ENCODE peak calls at places on chromosomes 7 and 10, in six cellular contexts. One of them, this sample, is unnamed.

GRCh38 chr10:5905854-5906507 is 15.9 kb downstream of the FBH1 start:
- DNase-seq in GOT3: no peak
- DNase-seq in nephron progenitor cell: no peak
- DNase-seq in natural killer cell treated with Interleukin-12 subunit alpha and Interleukin-12 subunit beta and Interleukin-15 and Interleukin-18, amount 100 ng/mL, for 72 hours: no peak
- DNase-seq in left ventricle myocardium inferior: peak; percentile 54
- DNase-seq in activated T-helper 2 cell treated with anti-CD3 and anti-CD28 coated beads, Interferon-gamma antibody, Interleukin-2, Interleukin-4, amounts not matched to agents 10 μg/mL and 5 μg/mL and 100 μg/mL, durations not matched to agents 14 hours and 24 hours and 36 hours: no peak
- DNase-seq in this sample: no peak

GRCh38 chr10:76176166-76176550 is 744.7 kb downstream of the LRMDA start:
- DNase-seq in activated T-helper 2 cell treated with anti-CD3 and anti-CD28 coated beads, Interferon-gamma antibody, Interleukin-2, Interleukin-4, amounts not matched to agents 10 μg/mL and 5 μg/mL and 100 μg/mL, durations not matched to agents 14 hours and 24 hours and 36 hours: no peak
- DNase-seq in nephron progenitor cell: no peak
- DNase-seq in left ventricle myocardium inferior: no peak
- DNase-seq in natural killer cell treated with Interleukin-12 subunit alpha and Interleukin-12 subunit beta and Interleukin-15 and Interleukin-18, amount 100 ng/mL, for 72 hours: no peak
- DNase-seq in GOT3: no peak
- DNase-seq in this sample: no peak

GRCh38 chr10:119343001-119343601 is 135.7 kb downstream of the GRK5 start:
- DNase-seq in nephron progenitor cell: no peak
- DNase-seq in GOT3: no peak
- DNase-seq in left ventricle myocardium inferior: no peak
- DNase-seq in natural killer cell treated with Interleukin-12 subunit alpha and Interleukin-12 subunit beta and Interleukin-15 and Interleukin-18, amount 100 ng/mL, for 72 hours: no peak
- DNase-seq in activated T-helper 2 cell treated with anti-CD3 and anti-CD28 coated beads, Interferon-gamma antibody, Interleukin-2, Interleukin-4, amounts not matched to agents 10 μg/mL and 5 μg/mL and 100 μg/mL, durations not matched to agents 14 hours and 24 hours and 36 hours: no peak
- DNase-seq in this sample: no peak

GRCh38 chr10:119215371-119215770 is 8.0 kb downstream of the GRK5 start:
- DNase-seq in activated T-helper 2 cell treated with anti-CD3 and anti-CD28 coated beads, Interferon-gamma antibody, Interleukin-2, Interleukin-4, amounts not matched to agents 10 μg/mL and 5 μg/mL and 100 μg/mL, durations not matched to agents 14 hours and 24 hours and 36 hours: no peak
- DNase-seq in left ventricle myocardium inferior: no peak
- DNase-seq in GOT3: no peak
- DNase-seq in nephron progenitor cell: no peak
- DNase-seq in natural killer cell treated with Interleukin-12 subunit alpha and Interleukin-12 subunit beta and Interleukin-15 and Interleukin-18, amount 100 ng/mL, for 72 hours: no peak
- DNase-seq in this sample: no peak

GRCh38 chr7:128906001-128906765 is 4.3 kb downstream of the KCP start:
- DNase-seq in activated T-helper 2 cell treated with anti-CD3 and anti-CD28 coated beads, Interferon-gamma antibody, Interleukin-2, Interleukin-4, amounts not matched to agents 10 μg/mL and 5 μg/mL and 100 μg/mL, durations not matched to agents 14 hours and 24 hours and 36 hours: no peak
- DNase-seq in nephron progenitor cell: no peak
- DNase-seq in left ventricle myocardium inferior: no peak
- DNase-seq in GOT3: no peak
- DNase-seq in natural killer cell treated with Interleukin-12 subunit alpha and Interleukin-12 subunit beta and Interleukin-15 and Interleukin-18, amount 100 ng/mL, for 72 hours: no peak
- DNase-seq in this sample: no peak

GRCh38 chr7:157558875-157559595 is 222.2 kb downstream of the DNAJB6 start:
- DNase-seq in left ventricle myocardium inferior: no peak
- DNase-seq in natural killer cell treated with Interleukin-12 subunit alpha and Interleukin-12 subunit beta and Interleukin-15 and Interleukin-18, amount 100 ng/mL, for 72 hours: peak; percentile 44
- DNase-seq in nephron progenitor cell: no peak
- DNase-seq in GOT3: no peak
- DNase-seq in activated T-helper 2 cell treated with anti-CD3 and anti-CD28 coated beads, Interferon-gamma antibody, Interleukin-2, Interleukin-4, amounts not matched to agents 10 μg/mL and 5 μg/mL and 100 μg/mL, durations not matched to agents 14 hours and 24 hours and 36 hours: no peak
- DNase-seq in this sample: no peak

GRCh38 chr7:43058271-43059066 is 54.0 kb upstream of the HECW1 start:
- DNase-seq in natural killer cell treated with Interleukin-12 subunit alpha and Interleukin-12 subunit beta and Interleukin-15 and Interleukin-18, amount 100 ng/mL, for 72 hours: no peak
- DNase-seq in activated T-helper 2 cell treated with anti-CD3 and anti-CD28 coated beads, Interferon-gamma antibody, Interleukin-2, Interleukin-4, amounts not matched to agents 10 μg/mL and 5 μg/mL and 100 μg/mL, durations not matched to agents 14 hours and 24 hours and 36 hours: no peak
- DNase-seq in GOT3: no peak
- DNase-seq in left ventricle myocardium inferior: no peak
- DNase-seq in nephron progenitor cell: no peak
- DNase-seq in this sample: no peak

GRCh38 chr10:125621052-125621451 is 61.9 kb downstream of the TEX36 start:
- DNase-seq in nephron progenitor cell: no peak
- DNase-seq in GOT3: no peak
- DNase-seq in activated T-helper 2 cell treated with anti-CD3 and anti-CD28 coated beads, Interferon-gamma antibody, Interleukin-2, Interleukin-4, amounts not matched to agents 10 μg/mL and 5 μg/mL and 100 μg/mL, durations not matched to agents 14 hours and 24 hours and 36 hours: no peak
- DNase-seq in natural killer cell treated with Interleukin-12 subunit alpha and Interleukin-12 subunit beta and Interleukin-15 and Interleukin-18, amount 100 ng/mL, for 72 hours: no peak
- DNase-seq in left ventricle myocardium inferior: no peak
- DNase-seq in this sample: no peak

GRCh38 chr10:119257894-119258293 is 50.5 kb downstream of the GRK5 start:
- DNase-seq in activated T-helper 2 cell treated with anti-CD3 and anti-CD28 coated beads, Interferon-gamma antibody, Interleukin-2, Interleukin-4, amounts not matched to agents 10 μg/mL and 5 μg/mL and 100 μg/mL, durations not matched to agents 14 hours and 24 hours and 36 hours: no peak
- DNase-seq in natural killer cell treated with Interleukin-12 subunit alpha and Interleukin-12 subunit beta and Interleukin-15 and Interleukin-18, amount 100 ng/mL, for 72 hours: no peak
- DNase-seq in nephron progenitor cell: no peak
- DNase-seq in GOT3: no peak
- DNase-seq in left ventricle myocardium inferior: no peak
- DNase-seq in this sample: no peak

GRCh38 chr10:43879742-43880141 is 231.1 kb upstream of the ZNF32 start:
- DNase-seq in GOT3: no peak
- DNase-seq in natural killer cell treated with Interleukin-12 subunit alpha and Interleukin-12 subunit beta and Interleukin-15 and Interleukin-18, amount 100 ng/mL, for 72 hours: no peak
- DNase-seq in nephron progenitor cell: no peak
- DNase-seq in activated T-helper 2 cell treated with anti-CD3 and anti-CD28 coated beads, Interferon-gamma antibody, Interleukin-2, Interleukin-4, amounts not matched to agents 10 μg/mL and 5 μg/mL and 100 μg/mL, durations not matched to agents 14 hours and 24 hours and 36 hours: no peak
- DNase-seq in left ventricle myocardium inferior: no peak
- DNase-seq in this sample: no peak

GRCh38 chr7:47269466-47269836 is 312.5 kb downstream of the TNS3 start:
- DNase-seq in natural killer cell treated with Interleukin-12 subunit alpha and Interleukin-12 subunit beta and Interleukin-15 and Interleukin-18, amount 100 ng/mL, for 72 hours: no peak
- DNase-seq in nephron progenitor cell: no peak
- DNase-seq in GOT3: no peak
- DNase-seq in activated T-helper 2 cell treated with anti-CD3 and anti-CD28 coated beads, Interferon-gamma antibody, Interleukin-2, Interleukin-4, amounts not matched to agents 10 μg/mL and 5 μg/mL and 100 μg/mL, durations not matched to agents 14 hours and 24 hours and 36 hours: no peak
- DNase-seq in left ventricle myocardium inferior: no peak
- DNase-seq in this sample: no peak

GRCh38 chr7:155809332-155809946 is 2.8 kb downstream of the SHH start:
- DNase-seq in GOT3: no peak
- DNase-seq in nephron progenitor cell: no peak
- DNase-seq in activated T-helper 2 cell treated with anti-CD3 and anti-CD28 coated beads, Interferon-gamma antibody, Interleukin-2, Interleukin-4, amounts not matched to agents 10 μg/mL and 5 μg/mL and 100 μg/mL, durations not matched to agents 14 hours and 24 hours and 36 hours: no peak
- DNase-seq in natural killer cell treated with Interleukin-12 subunit alpha and Interleukin-12 subunit beta and Interleukin-15 and Interleukin-18, amount 100 ng/mL, for 72 hours: no peak
- DNase-seq in left ventricle myocardium inferior: no peak
- DNase-seq in this sample: no peak

GRCh38 chr10:87589653-87590052 is 70.0 kb upstream of the PAPSS2 start:
- DNase-seq in activated T-helper 2 cell treated with anti-CD3 and anti-CD28 coated beads, Interferon-gamma antibody, Interleukin-2, Interleukin-4, amounts not matched to agents 10 μg/mL and 5 μg/mL and 100 μg/mL, durations not matched to agents 14 hours and 24 hours and 36 hours: no peak
- DNase-seq in GOT3: no peak
- DNase-seq in natural killer cell treated with Interleukin-12 subunit alpha and Interleukin-12 subunit beta and Interleukin-15 and Interleukin-18, amount 100 ng/mL, for 72 hours: no peak
- DNase-seq in left ventricle myocardium inferior: no peak
- DNase-seq in nephron progenitor cell: no peak
- DNase-seq in this sample: no peak

GRCh38 chr10:119029613-119030420 is at the start of gene NANOS1:
- DNase-seq in nephron progenitor cell: peak; percentile 56
- DNase-seq in activated T-helper 2 cell treated with anti-CD3 and anti-CD28 coated beads, Interferon-gamma antibody, Interleukin-2, Interleukin-4, amounts not matched to agents 10 μg/mL and 5 μg/mL and 100 μg/mL, durations not matched to agents 14 hours and 24 hours and 36 hours: peak; percentile 40
- DNase-seq in GOT3: no peak
- DNase-seq in left ventricle myocardium inferior: no peak
- DNase-seq in natural killer cell treated with Interleukin-12 subunit alpha and Interleukin-12 subunit beta and Interleukin-15 and Interleukin-18, amount 100 ng/mL, for 72 hours: no peak
- DNase-seq in this sample: no peak

GRCh38 chr10:113252650-113253560 is 299.9 kb upstream of the HABP2 start:
- DNase-seq in GOT3: no peak
- DNase-seq in left ventricle myocardium inferior: no peak
- DNase-seq in natural killer cell treated with Interleukin-12 subunit alpha and Interleukin-12 subunit beta and Interleukin-15 and Interleukin-18, amount 100 ng/mL, for 72 hours: no peak
- DNase-seq in nephron progenitor cell: no peak
- DNase-seq in activated T-helper 2 cell treated with anti-CD3 and anti-CD28 coated beads, Interferon-gamma antibody, Interleukin-2, Interleukin-4, amounts not matched to agents 10 μg/mL and 5 μg/mL and 100 μg/mL, durations not matched to agents 14 hours and 24 hours and 36 hours: no peak
- DNase-seq in this sample: no peak

GRCh38 chr10:70925377-70926214 is 37.2 kb upstream of the PCBD1 start:
- DNase-seq in natural killer cell treated with Interleukin-12 subunit alpha and Interleukin-12 subunit beta and Interleukin-15 and Interleukin-18, amount 100 ng/mL, for 72 hours: no peak
- DNase-seq in activated T-helper 2 cell treated with anti-CD3 and anti-CD28 coated beads, Interferon-gamma antibody, Interleukin-2, Interleukin-4, amounts not matched to agents 10 μg/mL and 5 μg/mL and 100 μg/mL, durations not matched to agents 14 hours and 24 hours and 36 hours: peak; percentile 32
- DNase-seq in nephron progenitor cell: peak; percentile 85
- DNase-seq in GOT3: no peak
- DNase-seq in left ventricle myocardium inferior: peak; percentile 49
- DNase-seq in this sample: no peak